ENCODE peak calls at places on chromosomes 6 and 20, in eight cellular contexts. One of them, this sample, is unnamed.
A peak's percentile ranks its signal among the peaks of the same experiment; 100 is the strongest.

GRCh38 chr6:168562576-168563151 is 121.7 kb downstream of the SMOC2 start:
- DNase-seq in lung: no peak
- DNase-seq in fibroblast of the aortic adventitia: no peak
- DNase-seq in pancreas: no peak
- DNase-seq in right atrium auricular region: no peak
- DNase-seq in WTC11: no peak
- DNase-seq in colonic mucosa: no peak
- DNase-seq in H9: no peak
- DNase-seq in this sample: no peak

GRCh38 chr6:80388515-80388914 is 282.0 kb downstream of the BCKDHB start:
- DNase-seq in lung: no peak
- DNase-seq in fibroblast of the aortic adventitia: no peak
- DNase-seq in pancreas: no peak
- DNase-seq in right atrium auricular region: no peak
- DNase-seq in WTC11: no peak
- DNase-seq in colonic mucosa: no peak
- DNase-seq in H9: no peak
- DNase-seq in this sample: no peak

GRCh38 chr6:143513410-143513809 is 1.9 kb upstream of the FUCA2 start:
- DNase-seq in lung: no peak
- DNase-seq in fibroblast of the aortic adventitia: no peak
- DNase-seq in pancreas: no peak
- DNase-seq in right atrium auricular region: no peak
- DNase-seq in WTC11: peak; percentile 80
- DNase-seq in colonic mucosa: peak; percentile 69
- DNase-seq in H9: peak; percentile 79
- DNase-seq in this sample: peak; percentile 72

GRCh38 chr20:4067600-4068261 is 52.4 kb upstream of the RNF24 start:
- DNase-seq in lung: no peak
- DNase-seq in fibroblast of the aortic adventitia: peak; percentile 86
- DNase-seq in pancreas: no peak
- DNase-seq in right atrium auricular region: no peak
- DNase-seq in WTC11: no peak
- DNase-seq in colonic mucosa: no peak
- DNase-seq in H9: no peak
- DNase-seq in this sample: no peak

GRCh38 chr6:150632785-150633465 is 33.2 kb downstream of the PLEKHG1 start:
- DNase-seq in lung: no peak
- DNase-seq in fibroblast of the aortic adventitia: no peak
- DNase-seq in pancreas: no peak
- DNase-seq in right atrium auricular region: no peak
- DNase-seq in WTC11: no peak
- DNase-seq in colonic mucosa: no peak
- DNase-seq in H9: no peak
- DNase-seq in this sample: peak; percentile 58

GRCh38 chr6:2799936-2800527 is 34.8 kb downstream of the WRNIP1 start:
- DNase-seq in lung: peak; percentile 15
- DNase-seq in fibroblast of the aortic adventitia: no peak
- DNase-seq in pancreas: no peak
- DNase-seq in right atrium auricular region: no peak
- DNase-seq in WTC11: no peak
- DNase-seq in colonic mucosa: no peak
- DNase-seq in H9: no peak
- DNase-seq in this sample: no peak

GRCh38 chr20:61086031-61086430 is 166.0 kb upstream of the CDH4 start:
- DNase-seq in lung: no peak
- DNase-seq in fibroblast of the aortic adventitia: no peak
- DNase-seq in pancreas: no peak
- DNase-seq in right atrium auricular region: no peak
- DNase-seq in WTC11: no peak
- DNase-seq in colonic mucosa: no peak
- DNase-seq in H9: no peak
- DNase-seq in this sample: no peak

GRCh38 chr6:119351005-119351394 is 1.4 kb upstream of the MAN1A1 start:
- DNase-seq in lung: no peak
- DNase-seq in fibroblast of the aortic adventitia: peak; percentile 76
- DNase-seq in pancreas: no peak
- DNase-seq in right atrium auricular region: no peak
- DNase-seq in WTC11: no peak
- DNase-seq in colonic mucosa: no peak
- DNase-seq in H9: no peak
- DNase-seq in this sample: peak; percentile 36

GRCh38 chr6:112983741-112984221 is 636.7 kb downstream of the RFPL4B start:
- DNase-seq in lung: no peak
- DNase-seq in fibroblast of the aortic adventitia: peak; percentile 27
- DNase-seq in pancreas: no peak
- DNase-seq in right atrium auricular region: no peak
- DNase-seq in WTC11: no peak
- DNase-seq in colonic mucosa: no peak
- DNase-seq in H9: no peak
- DNase-seq in this sample: no peak

GRCh38 chr20:32609371-32609773 is 24.2 kb upstream of the NOL4L start:
- DNase-seq in lung: no peak
- DNase-seq in fibroblast of the aortic adventitia: no peak
- DNase-seq in pancreas: no peak
- DNase-seq in right atrium auricular region: no peak
- DNase-seq in WTC11: no peak
- DNase-seq in colonic mucosa: no peak
- DNase-seq in H9: no peak
- DNase-seq in this sample: no peak

GRCh38 chr20:53080969-53081871 is 109.1 kb downstream of the TSHZ2 start:
- DNase-seq in lung: peak; percentile 36
- DNase-seq in fibroblast of the aortic adventitia: no peak
- DNase-seq in pancreas: peak; percentile 59
- DNase-seq in right atrium auricular region: no peak
- DNase-seq in WTC11: no peak
- DNase-seq in colonic mucosa: peak; percentile 32
- DNase-seq in H9: no peak
- DNase-seq in this sample: no peak

GRCh38 chr20:44759595-44759994 is 13.9 kb downstream of the KCNK15 start:
- DNase-seq in lung: no peak
- DNase-seq in fibroblast of the aortic adventitia: no peak
- DNase-seq in pancreas: no peak
- DNase-seq in right atrium auricular region: no peak
- DNase-seq in WTC11: no peak
- DNase-seq in colonic mucosa: no peak
- DNase-seq in H9: no peak
- DNase-seq in this sample: no peak

GRCh38 chr20:25045343-25045712 is 12.6 kb downstream of the ACSS1 start:
- DNase-seq in lung: no peak
- DNase-seq in fibroblast of the aortic adventitia: no peak
- DNase-seq in pancreas: peak; percentile 16
- DNase-seq in right atrium auricular region: no peak
- DNase-seq in WTC11: no peak
- DNase-seq in colonic mucosa: no peak
- DNase-seq in H9: no peak
- DNase-seq in this sample: no peak

GRCh38 chr6:33426590-33427563 is 7.0 kb downstream of the SYNGAP1 start:
- DNase-seq in lung: no peak
- DNase-seq in fibroblast of the aortic adventitia: no peak
- DNase-seq in pancreas: no peak
- DNase-seq in right atrium auricular region: no peak
- DNase-seq in WTC11: no peak
- DNase-seq in colonic mucosa: no peak
- DNase-seq in H9: peak; percentile 33
- DNase-seq in this sample: peak; percentile 58

GRCh38 chr6:118650500-118651281 is 700 bp downstream of the CEP85L start:
- DNase-seq in lung: peak; percentile 35
- DNase-seq in fibroblast of the aortic adventitia: peak; percentile 56
- DNase-seq in pancreas: peak; percentile 27
- DNase-seq in right atrium auricular region: peak; percentile 63
- DNase-seq in WTC11: peak; percentile 59
- DNase-seq in colonic mucosa: peak; percentile 47
- DNase-seq in H9: peak; percentile 59
- DNase-seq in this sample: peak; percentile 59

GRCh38 chr6:105468850-105469249 is 66.0 kb upstream of the PREP start:
- DNase-seq in lung: no peak
- DNase-seq in fibroblast of the aortic adventitia: no peak
- DNase-seq in pancreas: no peak
- DNase-seq in right atrium auricular region: no peak
- DNase-seq in WTC11: no peak
- DNase-seq in colonic mucosa: no peak
- DNase-seq in H9: no peak
- DNase-seq in this sample: no peak

GRCh38 chr6:79170431-79170830 is 64.1 kb downstream of the HMGN3 start:
- DNase-seq in lung: no peak
- DNase-seq in fibroblast of the aortic adventitia: no peak
- DNase-seq in pancreas: no peak
- DNase-seq in right atrium auricular region: no peak
- DNase-seq in WTC11: no peak
- DNase-seq in colonic mucosa: no peak
- DNase-seq in H9: no peak
- DNase-seq in this sample: no peak

GRCh38 chr20:21665687-21666446 is 39.6 kb upstream of the PAX1 start:
- DNase-seq in lung: no peak
- DNase-seq in fibroblast of the aortic adventitia: no peak
- DNase-seq in pancreas: no peak
- DNase-seq in right atrium auricular region: no peak
- DNase-seq in WTC11: no peak
- DNase-seq in colonic mucosa: no peak
- DNase-seq in H9: no peak
- DNase-seq in this sample: no peak

GRCh38 chr6:15623282-15624116 is 39.3 kb downstream of the DTNBP1 start:
- DNase-seq in lung: no peak
- DNase-seq in fibroblast of the aortic adventitia: peak; percentile 64
- DNase-seq in pancreas: no peak
- DNase-seq in right atrium auricular region: no peak
- DNase-seq in WTC11: no peak
- DNase-seq in colonic mucosa: no peak
- DNase-seq in H9: no peak
- DNase-seq in this sample: peak; percentile 20

GRCh38 chr6:93300661-93301060 is 118.7 kb downstream of the EPHA7 start:
- DNase-seq in lung: no peak
- DNase-seq in fibroblast of the aortic adventitia: no peak
- DNase-seq in pancreas: no peak
- DNase-seq in right atrium auricular region: no peak
- DNase-seq in WTC11: no peak
- DNase-seq in colonic mucosa: no peak
- DNase-seq in H9: no peak
- DNase-seq in this sample: no peak

GRCh38 chr6:126300735-126301134 is 39.2 kb upstream of the CENPW start:
- DNase-seq in lung: no peak
- DNase-seq in fibroblast of the aortic adventitia: peak; percentile 6
- DNase-seq in pancreas: no peak
- DNase-seq in right atrium auricular region: no peak
- DNase-seq in WTC11: no peak
- DNase-seq in colonic mucosa: no peak
- DNase-seq in H9: no peak
- DNase-seq in this sample: peak; percentile 25

GRCh38 chr6:44126320-44127149 is 717 bp downstream of the MRPL14 start:
- DNase-seq in lung: no peak
- DNase-seq in fibroblast of the aortic adventitia: peak; percentile 67
- DNase-seq in pancreas: peak; percentile 39
- DNase-seq in right atrium auricular region: peak; percentile 66
- DNase-seq in WTC11: peak; percentile 63
- DNase-seq in colonic mucosa: peak; percentile 55
- DNase-seq in H9: peak; percentile 62
- DNase-seq in this sample: peak; percentile 85
- TF ChIP-seq CTCF in lung: no peak
- TF ChIP-seq CTCF in fibroblast of the aortic adventitia: no peak
- TF ChIP-seq CTCF in pancreas: no peak
- TF ChIP-seq CTCF in right atrium auricular region: no peak
- TF ChIP-seq CTCF in WTC11: no peak
- TF ChIP-seq CTCF in colonic mucosa: no peak
- TF ChIP-seq CTCF in H9: no peak
- TF ChIP-seq CTCF in this sample: no peak

DNA sequence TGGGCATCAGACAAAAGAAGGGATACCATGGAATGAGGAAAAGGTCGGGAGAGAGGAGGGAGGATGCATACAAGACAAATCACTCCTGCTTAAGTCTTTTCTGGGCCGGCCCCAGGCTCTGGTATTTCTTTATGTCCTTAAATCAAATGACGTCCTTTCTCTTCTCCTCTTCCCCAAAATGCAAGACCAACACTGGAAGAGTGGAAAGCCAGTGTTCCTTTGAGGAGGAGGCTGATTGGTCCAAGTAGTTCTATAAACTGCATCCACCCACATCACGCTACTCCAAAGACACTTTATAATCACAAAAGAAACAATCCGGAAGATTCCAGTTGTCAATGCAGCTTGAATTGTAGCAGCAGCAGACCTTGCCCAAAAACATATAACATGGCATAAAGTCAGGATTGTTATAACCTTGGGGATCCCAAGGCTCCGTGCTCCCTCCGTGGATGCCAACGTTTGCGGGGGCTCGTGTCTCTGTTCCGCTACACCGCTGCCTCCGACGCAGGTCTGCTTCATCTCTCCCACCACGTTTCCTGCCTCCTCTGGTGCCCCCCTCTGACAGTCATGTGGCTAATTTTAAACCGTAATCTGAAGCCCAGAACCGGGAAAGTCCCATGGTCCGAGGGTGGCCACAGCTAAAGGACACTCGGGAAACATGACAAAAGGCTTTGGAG is 47.1 kb downstream of the MCUR1 start:
- DNase-seq in lung: no peak
- DNase-seq in fibroblast of the aortic adventitia: peak; percentile 57
- DNase-seq in pancreas: no peak
- DNase-seq in right atrium auricular region: peak; percentile 66
- DNase-seq in WTC11: peak; percentile 28
- DNase-seq in colonic mucosa: peak; percentile 42
- DNase-seq in H9: peak; percentile 50
- DNase-seq in this sample: peak; percentile 46
- TF ChIP-seq CTCF in lung: no peak
- TF ChIP-seq CTCF in fibroblast of the aortic adventitia: no peak
- TF ChIP-seq CTCF in pancreas: no peak
- TF ChIP-seq CTCF in right atrium auricular region: peak; percentile 46
- TF ChIP-seq CTCF in WTC11: no peak
- TF ChIP-seq CTCF in colonic mucosa: no peak
- TF ChIP-seq CTCF in H9: peak; percentile 9
- TF ChIP-seq CTCF in this sample: no peak

GRCh38 chr6:31083742-31084354 is 28.5 kb downstream of the C6orf15 start:
- DNase-seq in lung: peak; percentile 36
- DNase-seq in fibroblast of the aortic adventitia: peak; percentile 77
- DNase-seq in pancreas: peak; percentile 8
- DNase-seq in right atrium auricular region: no peak
- DNase-seq in WTC11: peak; percentile 83
- DNase-seq in colonic mucosa: peak; percentile 66
- DNase-seq in H9: peak; percentile 86
- DNase-seq in this sample: peak; percentile 39
- TF ChIP-seq CTCF in lung: no peak
- TF ChIP-seq CTCF in fibroblast of the aortic adventitia: peak; percentile 39
- TF ChIP-seq CTCF in pancreas: no peak
- TF ChIP-seq CTCF in right atrium auricular region: no peak
- TF ChIP-seq CTCF in WTC11: peak; percentile 54
- TF ChIP-seq CTCF in colonic mucosa: peak; percentile 36
- TF ChIP-seq CTCF in H9: peak; percentile 84
- TF ChIP-seq CTCF in this sample: peak; percentile 53

GRCh38 chr6:37126554-37126906 is 43.4 kb upstream of the PIM1 start:
- DNase-seq in lung: no peak
- DNase-seq in fibroblast of the aortic adventitia: no peak
- DNase-seq in pancreas: no peak
- DNase-seq in right atrium auricular region: no peak
- DNase-seq in WTC11: no peak
- DNase-seq in colonic mucosa: no peak
- DNase-seq in H9: no peak
- DNase-seq in this sample: no peak
- TF ChIP-seq CTCF in lung: no peak
- TF ChIP-seq CTCF in fibroblast of the aortic adventitia: no peak
- TF ChIP-seq CTCF in pancreas: no peak
- TF ChIP-seq CTCF in right atrium auricular region: no peak
- TF ChIP-seq CTCF in WTC11: no peak
- TF ChIP-seq CTCF in colonic mucosa: no peak
- TF ChIP-seq CTCF in H9: peak; percentile 27
- TF ChIP-seq CTCF in this sample: no peak

GRCh38 chr6:10303806-10304520 is 110.9 kb downstream of the TFAP2A start:
- DNase-seq in lung: no peak
- DNase-seq in fibroblast of the aortic adventitia: no peak
- DNase-seq in pancreas: no peak
- DNase-seq in right atrium auricular region: no peak
- DNase-seq in WTC11: no peak
- DNase-seq in colonic mucosa: no peak
- DNase-seq in H9: no peak
- DNase-seq in this sample: no peak
- TF ChIP-seq CTCF in lung: no peak
- TF ChIP-seq CTCF in fibroblast of the aortic adventitia: no peak
- TF ChIP-seq CTCF in pancreas: no peak
- TF ChIP-seq CTCF in right atrium auricular region: no peak
- TF ChIP-seq CTCF in WTC11: no peak
- TF ChIP-seq CTCF in colonic mucosa: no peak
- TF ChIP-seq CTCF in H9: no peak
- TF ChIP-seq CTCF in this sample: no peak